ENCODE peak calls at places on chromosomes 16 and 17, in four cellular contexts. H is spleen, I is lung, E is mucosa of descending colon. O is an unnamed sample.

GRCh38 chr16:85066346-85066885 is 38.8 kb downstream of the KIAA0513 start:
- DNase-seq in H (no peak), I (no peak), E (no peak), O (no peak)

GRCh38 chr16:49602201-49603041 is 228.8 kb downstream of the C16orf78 start:
- DNase-seq in H (peak), I (no peak), E (no peak), O (peak)

GRCh38 chr17:38561416-38562214 is 44.1 kb downstream of the SRCIN1 start:
- DNase-seq in H (no peak), I (no peak), E (no peak), O (no peak)

GRCh38 chr16:56115817-56116576 is 75.3 kb upstream of the GNAO1 start:
- DNase-seq in H (no peak), I (no peak), E (no peak), O (no peak)

GRCh38 chr16:50438041-50438437 is 69.3 kb upstream of the BRD7 start:
- DNase-seq in H (no peak), I (no peak), E (no peak), O (no peak)

GRCh38 chr17:1137465-1137894 is 42.3 kb downstream of the ABR start:
- DNase-seq in H (no peak), I (no peak), E (peak), O (no peak)

GRCh38 chr17:37671813-37672544 is 28.7 kb upstream of the DDX52 start:
- DNase-seq in H (no peak), I (no peak), E (no peak), O (no peak)

GRCh38 chr16:30972872-30973271 is 12.1 kb upstream of the HSD3B7 start:
- DNase-seq in H (no peak), I (no peak), E (no peak), O (no peak)

GRCh38 chr17:45223541-45224528 is 2.1 kb downstream of the FMNL1 start:
- DNase-seq in H (peak), I (no peak), E (no peak), O (no peak)

GRCh38 chr17:77542551-77543490 is 402.1 kb downstream of the SEC14L1 start:
- DNase-seq in H (peak), I (peak), E (peak), O (no peak)

GRCh38 chr16:29009838-29010166 is 24.9 kb downstream of the LAT start:
- DNase-seq in H (no peak), I (no peak), E (no peak), O (no peak)

GRCh38 chr17:73901661-73902415 is 257.6 kb upstream of the SDK2 start:
- DNase-seq in H (peak), I (peak), E (peak), O (no peak)

GRCh38 chr16:47058295-47059086 is 85.0 kb upstream of the DNAJA2 start:
- DNase-seq in H (peak), I (no peak), E (peak), O (no peak)

GRCh38 chr16:4852221-4852872 is 5.1 kb downstream of the UBN1 start:
- DNase-seq in H (no peak), I (no peak), E (no peak), O (no peak)

GRCh38 chr16:6031102-6031501 is 933.5 kb upstream of the EEF2KMT start:
- DNase-seq in H (no peak), I (no peak), E (no peak), O (no peak)

GRCh38 chr16:57773680-57774295 is 28.5 kb downstream of the KIFC3 start:
- DNase-seq in H (no peak), I (no peak), E (no peak), O (no peak)

GRCh38 chr17:76140661-76141211 is 309 bp downstream of the FOXJ1 start:
- DNase-seq in H (no peak), I (no peak), E (no peak), O (no peak)

GRCh38 chr16:14449790-14450463 is 180.1 kb downstream of the PARN start:
- DNase-seq in H (no peak), I (no peak), E (no peak), O (no peak)

GRCh38 chr17:12659500-12659899 is 6.2 kb upstream of the MYOCD start:
- DNase-seq in H (no peak), I (no peak), E (no peak), O (no peak)

GRCh38 chr16:4603624-4604170 is 11.0 kb downstream of the UBALD1 start:
- DNase-seq in H (no peak), I (no peak), E (no peak), O (no peak)

GRCh38 chr17:50848039-50848438 is 12.7 kb downstream of the WFIKKN2 start:
- DNase-seq in H (no peak), I (no peak), E (no peak), O (no peak)

GRCh38 chr17:77616243-77616731 is 342.2 kb upstream of the TNRC6C start:
- DNase-seq in H (peak), I (no peak), E (no peak), O (peak)

GRCh38 chr17:64773836-64774761 is 112.0 kb upstream of the SMURF2 start:
- DNase-seq in H (no peak), I (peak), E (peak), O (no peak)

GRCh38 chr16:14371778-14372431 is 258.2 kb downstream of the PARN start:
- DNase-seq in H (no peak), I (no peak), E (no peak), O (no peak)

GRCh38 chr17:67959510-67959909 is 36.8 kb downstream of the C17orf58 start:
- DNase-seq in H (peak), I (no peak), E (peak), O (no peak)

GRCh38 chr17:78448356-78448993 is 70.0 kb downstream of the PGS1 start:
- DNase-seq in H (no peak), I (no peak), E (no peak), O (no peak)

GRCh38 chr17:27921599-27921998 is 28.4 kb upstream of the LYRM9 start:
- DNase-seq in H (no peak), I (no peak), E (no peak), O (no peak)

GRCh38 chr16:13325396-13325795 is 424.0 kb downstream of the SHISA9 start:
- DNase-seq in H (no peak), I (no peak), E (no peak), O (no peak)

GRCh38 chr17:50689956-50690886 is 17.5 kb downstream of the ANKRD40 start:
- DNase-seq in H (no peak), I (no peak), E (no peak), O (no peak)

GRCh38 chr17:9522074-9522473 is 53.5 kb downstream of the STX8 start:
- DNase-seq in H (no peak), I (no peak), E (no peak), O (no peak)

GRCh38 chr17:21573961-21574610 is 118.2 kb upstream of the KCNJ18 start:
- DNase-seq in H (no peak), I (no peak), E (peak), O (no peak)

GRCh38 chr17:9837551-9838471 is 12.1 kb downstream of the GLP2R start:
- DNase-seq in H (no peak), I (no peak), E (no peak), O (no peak)

GRCh38 chr16:57175896-57176295 is 9.9 kb downstream of the PSME3IP1 start:
- DNase-seq in H (no peak), I (no peak), E (no peak), O (no peak)

GRCh38 chr16:74726736-74727135 is 26.1 kb upstream of the MLKL start:
- DNase-seq in H (no peak), I (no peak), E (no peak), O (no peak)

GRCh38 chr16:74725641-74726040 is 25.0 kb upstream of the MLKL start:
- DNase-seq in H (no peak), I (no peak), E (no peak), O (no peak)

GRCh38 chr16:74726056-74726455 is 25.4 kb upstream of the MLKL start:
- DNase-seq in H (no peak), I (no peak), E (no peak), O (no peak)

GRCh38 chr16:74723224-74723623 is 22.6 kb upstream of the MLKL start:
- DNase-seq in H (peak), I (no peak), E (no peak), O (peak)

GRCh38 chr16:74724820-74725549 is 24.3 kb upstream of the MLKL start:
- DNase-seq in H (no peak), I (no peak), E (no peak), O (no peak)
- TF ChIP-seq CTCF in H (no peak), I (no peak), E (no peak), O (peak)

DNA sequence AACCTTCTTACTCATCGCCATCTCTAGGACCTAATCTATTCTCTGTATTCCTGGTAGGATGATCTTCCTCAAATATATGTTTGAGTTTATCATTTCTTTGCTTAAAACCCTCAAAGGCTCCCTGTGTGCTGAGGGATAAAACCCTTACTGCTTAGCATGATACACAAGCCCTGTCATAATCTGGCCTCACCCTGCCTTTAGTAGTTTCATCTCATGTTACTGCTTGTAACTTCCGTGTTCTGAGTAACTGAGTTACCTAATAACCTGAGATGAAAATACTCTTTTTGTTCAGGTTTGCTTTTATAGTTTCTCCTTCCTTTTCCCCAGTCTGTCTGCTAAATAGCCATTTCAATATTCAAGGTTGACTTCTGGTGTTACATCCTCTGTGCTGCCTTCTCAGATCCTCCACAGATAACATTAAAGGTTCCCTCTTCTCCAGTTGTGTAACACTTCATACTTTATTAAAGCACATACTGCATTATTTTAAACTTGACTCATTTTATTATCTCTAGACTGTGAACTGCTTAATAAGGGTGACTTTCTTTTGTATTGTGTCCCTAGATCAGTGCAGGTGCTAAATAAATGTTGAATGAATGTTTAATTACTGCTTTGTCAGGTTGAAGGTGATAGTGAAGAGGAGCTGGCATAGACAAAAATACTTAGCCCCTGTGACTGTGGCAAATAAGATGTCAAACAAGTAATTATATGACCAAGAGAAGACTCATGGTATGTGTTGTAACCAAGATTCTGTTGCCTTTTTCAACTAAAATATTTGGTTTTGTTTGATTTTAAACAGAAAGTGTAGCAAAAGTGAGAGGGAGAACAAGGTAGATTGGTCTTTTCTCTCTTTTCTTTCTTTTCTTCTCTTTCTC is 47.8 kb downstream of the NFAT5 start:
- DNase-seq in H (no peak), I (no peak), E (no peak), O (no peak)
- TF ChIP-seq CTCF in H (no peak), I (no peak), E (no peak), O (no peak)

GRCh38 chr16:2497116-2497630 is 16.6 kb upstream of the ATP6V0C start:
- DNase-seq in H (peak), I (no peak), E (peak), O (no peak)
- TF ChIP-seq CTCF in H (no peak), I (no peak), E (no peak), O (no peak)

GRCh38 chr16:77780378-77780837 is 8.0 kb upstream of the VAT1L start:
- DNase-seq in H (no peak), I (no peak), E (no peak), O (no peak)
- TF ChIP-seq CTCF in H (no peak), I (no peak), E (no peak), O (no peak)

GRCh38 chr17:42027540-42027889 is 7.6 kb downstream of the NKIRAS2 start:
- DNase-seq in H (peak), I (no peak), E (no peak), O (peak)

GRCh38 chr17:42028791-42029127 is 8.9 kb downstream of the NKIRAS2 start:
- DNase-seq in H (no peak), I (no peak), E (no peak), O (no peak)

GRCh38 chr17:42025191-42025579 is 5.3 kb downstream of the NKIRAS2 start:
- DNase-seq in H (peak), I (no peak), E (no peak), O (no peak)

GRCh38 chr17:42026821-42027539 is 7.1 kb downstream of the NKIRAS2 start:
- DNase-seq in H (peak), I (no peak), E (no peak), O (no peak)

DNA sequence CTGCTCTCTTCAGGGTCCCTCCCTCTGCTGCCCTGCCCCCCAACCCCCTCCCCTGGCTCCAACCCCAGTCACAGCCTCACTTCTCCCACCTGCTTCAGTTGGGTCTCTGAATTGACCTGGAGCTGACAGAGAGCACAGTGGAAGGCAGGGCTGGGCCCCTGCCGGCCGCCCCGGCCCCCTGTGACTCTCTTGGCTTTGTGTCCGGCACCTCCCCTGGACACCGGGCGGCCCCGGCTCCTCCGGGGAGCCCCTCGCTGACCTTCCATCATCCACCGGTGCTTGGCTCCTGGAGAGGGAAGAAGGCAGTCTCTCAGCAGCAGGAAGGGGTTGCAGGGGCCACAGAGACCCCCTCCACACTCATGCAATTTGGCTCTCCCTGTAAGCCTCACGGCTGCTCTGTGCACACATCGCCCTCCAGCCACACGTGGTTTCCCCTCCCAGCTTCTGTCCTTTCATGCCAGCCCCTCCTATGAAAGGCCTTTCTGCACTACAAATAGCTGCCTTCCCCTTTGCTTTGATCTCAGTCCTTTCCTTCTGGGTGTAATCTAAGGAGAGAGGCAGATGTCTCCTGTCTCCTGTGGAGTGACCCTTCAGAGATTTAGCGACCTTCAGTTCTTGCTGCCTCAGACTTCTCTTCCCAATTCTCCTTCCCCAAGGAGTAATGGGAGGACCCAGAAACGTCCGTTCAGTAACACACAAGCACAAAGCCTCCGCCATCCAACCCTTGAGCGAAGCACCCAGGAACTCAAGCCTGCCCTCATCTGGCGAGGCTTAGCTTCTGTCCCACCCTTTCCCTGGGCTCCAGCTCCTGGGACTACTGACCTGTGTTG is 8.3 kb downstream of the NKIRAS2 start:
- DNase-seq in H (no peak), I (no peak), E (no peak), O (no peak)
- TF ChIP-seq CTCF in H (no peak), I (no peak), E (no peak), O (peak)

GRCh38 chr16:27671410-27671809 is 121.5 kb downstream of the KATNIP start:
- DNase-seq in H (no peak), I (no peak), E (no peak), O (no peak)
- TF ChIP-seq CTCF in H (no peak), I (no peak), E (no peak), O (no peak)

GRCh38 chr16:66444049-66444481 is 17.0 kb downstream of the BEAN1 start:
- DNase-seq in H (no peak), I (no peak), E (no peak), O (no peak)

GRCh38 chr16:66440970-66441369 is 13.9 kb downstream of the BEAN1 start:
- DNase-seq in H (no peak), I (no peak), E (no peak), O (no peak)

GRCh38 chr16:66443269-66443652 is 16.2 kb downstream of the BEAN1 start:
- DNase-seq in H (no peak), I (no peak), E (no peak), O (no peak)

GRCh38 chr16:66441586-66442375 is 14.7 kb downstream of the BEAN1 start:
- DNase-seq in H (no peak), I (no peak), E (no peak), O (no peak)

GRCh38 chr16:66442502-66443268 is 15.6 kb downstream of the BEAN1 start:
- DNase-seq in H (no peak), I (no peak), E (no peak), O (no peak)
- TF ChIP-seq CTCF in H (no peak), I (no peak), E (no peak), O (no peak)

GRCh38 chr16:62194828-62195227 is 158.6 kb upstream of the CDH8 start:
- DNase-seq in H (no peak), I (no peak), E (no peak), O (no peak)

DNA sequence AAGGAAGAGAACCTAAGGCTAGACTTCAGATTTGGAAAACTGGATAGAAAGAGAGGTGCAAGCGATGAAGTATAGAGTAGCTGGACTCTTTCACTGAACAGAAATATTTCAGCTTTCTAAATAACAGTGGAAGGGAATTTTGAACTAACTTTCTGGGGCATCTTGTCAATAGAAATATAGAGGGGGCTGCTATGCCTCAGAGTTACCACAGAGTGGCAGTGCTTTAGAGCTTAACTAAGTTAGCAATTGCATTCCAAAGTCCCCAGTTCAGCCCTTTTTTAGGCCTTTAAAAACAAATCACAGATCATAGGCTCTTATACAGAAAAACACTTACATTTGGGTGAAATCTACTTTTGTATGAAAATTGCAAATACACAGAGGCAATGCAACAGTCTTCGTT is 154.2 kb upstream of the CDH8 start:
- DNase-seq in H (no peak), I (no peak), E (no peak), O (no peak)
- TF ChIP-seq CTCF in H (no peak), I (no peak), E (no peak), O (peak)